ENCODE peak calls at places on chromosomes 7 and 10, in four cellular contexts. One of them, this sample, is unnamed.

GRCh38 chr10:49158399-49158798 is 24.6 kb upstream of the FAM170B start:
- DNase-seq in B cell: no peak
- DNase-seq in uterus: no peak
- DNase-seq in osteocyte: peak
- DNase-seq in this sample: no peak

GRCh38 chr10:74121368-74121767 is 29.3 kb downstream of the AP3M1 start:
- DNase-seq in osteocyte: no peak
- DNase-seq in uterus: no peak
- DNase-seq in B cell: no peak
- DNase-seq in this sample: no peak

GRCh38 chr10:65898055-65898454 is 1027.8 kb upstream of the LRRTM3 start:
- DNase-seq in B cell: no peak
- DNase-seq in osteocyte: no peak
- DNase-seq in uterus: no peak
- DNase-seq in this sample: no peak

GRCh38 chr10:13624630-13625029 is 37.9 kb downstream of the PRPF18 start:
- DNase-seq in osteocyte: no peak
- DNase-seq in uterus: no peak
- DNase-seq in B cell: no peak
- DNase-seq in this sample: no peak

GRCh38 chr10:79397575-79398303 is 47.7 kb downstream of the ZCCHC24 start:
- DNase-seq in uterus: no peak
- DNase-seq in osteocyte: no peak
- DNase-seq in B cell: no peak
- DNase-seq in this sample: no peak

GRCh38 chr7:44854644-44855364 is 6.9 kb upstream of the H2AZ2 start:
- DNase-seq in uterus: no peak
- DNase-seq in osteocyte: no peak
- DNase-seq in B cell: no peak
- DNase-seq in this sample: no peak

GRCh38 chr7:4882169-4882741 is 1.3 kb downstream of the RADIL start:
- DNase-seq in B cell: no peak
- DNase-seq in osteocyte: no peak
- DNase-seq in uterus: peak
- DNase-seq in this sample: no peak

GRCh38 chr7:6290345-6290744 is 17.9 kb upstream of the CYTH3 start:
- DNase-seq in osteocyte: no peak
- DNase-seq in uterus: no peak
- DNase-seq in B cell: no peak
- DNase-seq in this sample: no peak

GRCh38 chr7:81584667-81585066 is 185.2 kb downstream of the HGF start:
- DNase-seq in osteocyte: no peak
- DNase-seq in B cell: no peak
- DNase-seq in uterus: no peak
- DNase-seq in this sample: no peak

GRCh38 chr10:84256510-84257342 is 11.9 kb downstream of the RGR start:
- DNase-seq in B cell: peak
- DNase-seq in uterus: no peak
- DNase-seq in osteocyte: peak
- DNase-seq in this sample: no peak

GRCh38 chr7:129066290-129067131 is 11.6 kb upstream of the TNPO3 start:
- DNase-seq in B cell: no peak
- DNase-seq in uterus: no peak
- DNase-seq in osteocyte: peak
- DNase-seq in this sample: no peak

GRCh38 chr10:127578628-127579305 is 29.7 kb downstream of the NPS start:
- DNase-seq in osteocyte: no peak
- DNase-seq in B cell: no peak
- DNase-seq in uterus: no peak
- DNase-seq in this sample: no peak

GRCh38 chr10:1195828-1196227 is 139.6 kb downstream of the WDR37 start:
- DNase-seq in B cell: no peak
- DNase-seq in osteocyte: no peak
- DNase-seq in uterus: no peak
- DNase-seq in this sample: no peak

GRCh38 chr7:98372993-98373392 is 27.9 kb downstream of the BAIAP2L1 start:
- DNase-seq in B cell: no peak
- DNase-seq in uterus: no peak
- DNase-seq in osteocyte: no peak
- DNase-seq in this sample: no peak

GRCh38 chr7:106737202-106737562 is 76.2 kb upstream of the CCDC71L start:
- DNase-seq in osteocyte: no peak
- DNase-seq in uterus: no peak
- DNase-seq in B cell: no peak
- DNase-seq in this sample: peak

GRCh38 chr7:101950450-101951119 is 133.2 kb downstream of the CUX1 start:
- DNase-seq in uterus: no peak
- DNase-seq in osteocyte: no peak
- DNase-seq in B cell: no peak
- DNase-seq in this sample: no peak

GRCh38 chr7:149625339-149625946 is 127.8 kb upstream of the ZNF746 start:
- DNase-seq in B cell: peak
- DNase-seq in uterus: peak
- DNase-seq in osteocyte: no peak
- DNase-seq in this sample: peak

GRCh38 chr7:143910473-143911248 is 8.7 kb upstream of the TCAF1 start:
- DNase-seq in B cell: no peak
- DNase-seq in osteocyte: no peak
- DNase-seq in uterus: no peak
- DNase-seq in this sample: no peak

GRCh38 chr7:50479743-50480517 is 29.8 kb upstream of the FIGNL1 start:
- DNase-seq in osteocyte: no peak
- DNase-seq in uterus: no peak
- DNase-seq in B cell: no peak
- DNase-seq in this sample: no peak

GRCh38 chr7:12475362-12476063 is 71.8 kb upstream of the VWDE start:
- DNase-seq in B cell: no peak
- DNase-seq in uterus: no peak
- DNase-seq in osteocyte: no peak
- DNase-seq in this sample: no peak

GRCh38 chr10:100172349-100172748 is 13.5 kb downstream of the ERLIN1 start:
- DNase-seq in osteocyte: no peak
- DNase-seq in uterus: no peak
- DNase-seq in B cell: no peak
- DNase-seq in this sample: no peak

GRCh38 chr10:95188593-95188992 is 5.4 kb upstream of the ACSM6 start:
- DNase-seq in B cell: no peak
- DNase-seq in uterus: no peak
- DNase-seq in osteocyte: no peak
- DNase-seq in this sample: no peak

GRCh38 chr7:121192834-121193233 is 136.0 kb upstream of the WNT16 start:
- DNase-seq in osteocyte: no peak
- DNase-seq in uterus: no peak
- DNase-seq in B cell: no peak
- DNase-seq in this sample: no peak

GRCh38 chr7:141585592-141586510 is 34.6 kb downstream of the AGK start:
- DNase-seq in osteocyte: no peak
- DNase-seq in B cell: no peak
- DNase-seq in uterus: no peak
- DNase-seq in this sample: no peak

GRCh38 chr10:125041856-125042506 is 100.1 kb downstream of the ZRANB1 start:
- DNase-seq in uterus: no peak
- DNase-seq in osteocyte: no peak
- DNase-seq in B cell: no peak
- DNase-seq in this sample: no peak

GRCh38 chr10:2839081-2839725 is 228.1 kb upstream of the PFKP start:
- DNase-seq in uterus: no peak
- DNase-seq in osteocyte: no peak
- DNase-seq in B cell: peak
- DNase-seq in this sample: peak

GRCh38 chr7:37050801-37051200 is 326.5 kb upstream of the AOAH start:
- DNase-seq in uterus: no peak
- DNase-seq in osteocyte: no peak
- DNase-seq in B cell: no peak
- DNase-seq in this sample: no peak

GRCh38 chr7:82726038-82726800 is 282.6 kb upstream of the CACNA2D1 start:
- DNase-seq in uterus: no peak
- DNase-seq in osteocyte: no peak
- DNase-seq in B cell: no peak
- DNase-seq in this sample: no peak

GRCh38 chr10:79176949-79177602 is 108.3 kb downstream of the ZMIZ1 start:
- DNase-seq in uterus: no peak
- DNase-seq in B cell: no peak
- DNase-seq in osteocyte: no peak
- DNase-seq in this sample: no peak

GRCh38 chr7:134553976-134554375 is 5.1 kb downstream of the AKR1B15 start:
- DNase-seq in osteocyte: no peak
- DNase-seq in B cell: no peak
- DNase-seq in uterus: no peak
- DNase-seq in this sample: peak

GRCh38 chr7:21106296-21106732 is 319.6 kb upstream of the SP8 start:
- DNase-seq in osteocyte: no peak
- DNase-seq in uterus: no peak
- DNase-seq in B cell: no peak
- DNase-seq in this sample: no peak

GRCh38 chr10:114239117-114239993 is at the start of gene VWA2:
- DNase-seq in osteocyte: no peak
- DNase-seq in uterus: no peak
- DNase-seq in B cell: peak
- DNase-seq in this sample: peak
- TF ChIP-seq CTCF in osteocyte: peak
- TF ChIP-seq CTCF in uterus: no peak
- TF ChIP-seq CTCF in B cell: no peak
- TF ChIP-seq CTCF in this sample: peak

GRCh38 chr10:11355625-11356024 is 255.8 kb downstream of the USP6NL start:
- DNase-seq in osteocyte: no peak
- DNase-seq in uterus: no peak
- DNase-seq in B cell: no peak
- DNase-seq in this sample: no peak
- TF ChIP-seq CTCF in osteocyte: no peak
- TF ChIP-seq CTCF in uterus: no peak
- TF ChIP-seq CTCF in B cell: no peak
- TF ChIP-seq CTCF in this sample: no peak

GRCh38 chr10:119031496-119032059 is 2.1 kb downstream of the NANOS1 start:
- DNase-seq in uterus: no peak
- DNase-seq in B cell: no peak
- DNase-seq in osteocyte: peak
- DNase-seq in this sample: peak

GRCh38 chr10:119030421-119031250 is 1.1 kb downstream of the NANOS1 start:
- DNase-seq in osteocyte: peak
- DNase-seq in uterus: no peak
- DNase-seq in B cell: peak
- DNase-seq in this sample: peak

GRCh38 chr10:119029613-119030420 is at the start of gene NANOS1:
- DNase-seq in B cell: no peak
- DNase-seq in uterus: no peak
- DNase-seq in osteocyte: peak
- DNase-seq in this sample: peak

GRCh38 chr10:119026301-119027110 is 3.0 kb upstream of the NANOS1 start:
- DNase-seq in B cell: no peak
- DNase-seq in uterus: no peak
- DNase-seq in osteocyte: no peak
- DNase-seq in this sample: no peak

GRCh38 chr10:119028900-119029612 is 458 bp upstream of the NANOS1 start:
- DNase-seq in osteocyte: peak
- DNase-seq in uterus: peak
- DNase-seq in B cell: peak
- DNase-seq in this sample: peak
- TF ChIP-seq CTCF in osteocyte: peak
- TF ChIP-seq CTCF in uterus: no peak
- TF ChIP-seq CTCF in B cell: no peak
- TF ChIP-seq CTCF in this sample: peak

DNA sequence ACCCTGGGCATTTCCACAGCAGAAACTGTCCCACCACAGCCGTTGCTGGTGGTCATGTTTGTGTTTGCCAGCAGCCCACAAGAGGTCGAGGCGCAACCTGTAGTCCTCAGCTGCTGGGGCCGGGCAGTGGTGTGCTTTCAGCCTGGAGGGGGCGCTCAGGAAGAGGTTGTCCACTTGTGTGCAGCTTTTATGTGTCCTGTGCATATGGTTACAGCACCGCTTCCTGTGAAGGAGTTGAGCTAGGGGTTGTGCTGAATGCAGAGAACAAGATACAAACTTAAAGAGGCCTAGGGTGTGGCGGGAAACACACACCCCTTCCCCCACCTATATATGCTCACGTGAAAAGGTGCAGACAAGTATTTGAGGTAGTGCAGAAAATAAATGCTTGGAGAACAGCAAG is 29.5 kb upstream of the PFKFB3 start:
- DNase-seq in B cell: no peak
- DNase-seq in osteocyte: no peak
- DNase-seq in uterus: no peak
- DNase-seq in this sample: no peak
- TF ChIP-seq CTCF in B cell: no peak
- TF ChIP-seq CTCF in osteocyte: no peak
- TF ChIP-seq CTCF in uterus: no peak
- TF ChIP-seq CTCF in this sample: peak

GRCh38 chr7:95066736-95067530 is 159.5 kb downstream of the PPP1R9A start:
- DNase-seq in B cell: no peak
- DNase-seq in uterus: no peak
- DNase-seq in osteocyte: no peak
- DNase-seq in this sample: no peak
- TF ChIP-seq CTCF in B cell: no peak
- TF ChIP-seq CTCF in uterus: no peak
- TF ChIP-seq CTCF in osteocyte: no peak
- TF ChIP-seq CTCF in this sample: no peak

GRCh38 chr10:110376021-110376773 is 71.5 kb upstream of the SMNDC1 start:
- DNase-seq in uterus: no peak
- DNase-seq in B cell: no peak
- DNase-seq in osteocyte: no peak
- DNase-seq in this sample: no peak
- TF ChIP-seq CTCF in uterus: no peak
- TF ChIP-seq CTCF in B cell: no peak
- TF ChIP-seq CTCF in osteocyte: no peak
- TF ChIP-seq CTCF in this sample: no peak

GRCh38 chr10:46170789-46171188 is 116.0 kb upstream of the ANTXRL start:
- DNase-seq in osteocyte: no peak
- DNase-seq in uterus: no peak
- DNase-seq in B cell: no peak
- DNase-seq in this sample: no peak
- TF ChIP-seq CTCF in osteocyte: no peak
- TF ChIP-seq CTCF in uterus: no peak
- TF ChIP-seq CTCF in B cell: no peak
- TF ChIP-seq CTCF in this sample: no peak

This sample was measured in MM.1S.